ENCODE peak calls at places on chromosomes 5 and 9, in eight cellular contexts. One of them, this sample, is unnamed.

GRCh38 chr9:135123735-135124134 is 36.3 kb downstream of the OLFM1 start:
- DNase-seq in T follicular helper cell: no peak
- DNase-seq in PC-3: no peak
- DNase-seq in mucosa of descending colon: no peak
- DNase-seq in cardiac fibroblast: no peak
- DNase-seq in NCI-H1417: no peak
- DNase-seq in type B pancreatic cell: no peak
- DNase-seq in GM23248: no peak
- DNase-seq in this sample: no peak

GRCh38 chr5:145237843-145238242 is 597.3 kb downstream of the PRELID2 start:
- DNase-seq in PC-3: peak
- DNase-seq in NCI-H1417: peak
- DNase-seq in T follicular helper cell: no peak
- DNase-seq in cardiac fibroblast: peak
- DNase-seq in type B pancreatic cell: no peak
- DNase-seq in mucosa of descending colon: no peak
- DNase-seq in GM23248: peak
- DNase-seq in this sample: no peak

GRCh38 chr5:68458416-68458815 is 242.9 kb downstream of the PIK3R1 start:
- DNase-seq in PC-3: no peak
- DNase-seq in mucosa of descending colon: no peak
- DNase-seq in GM23248: no peak
- DNase-seq in type B pancreatic cell: no peak
- DNase-seq in NCI-H1417: no peak
- DNase-seq in T follicular helper cell: no peak
- DNase-seq in cardiac fibroblast: no peak
- DNase-seq in this sample: no peak

GRCh38 chr5:37696190-37697021 is 143.4 kb downstream of the GDNF start:
- DNase-seq in T follicular helper cell: no peak
- DNase-seq in NCI-H1417: no peak
- DNase-seq in cardiac fibroblast: peak
- DNase-seq in GM23248: peak
- DNase-seq in PC-3: peak
- DNase-seq in type B pancreatic cell: no peak
- DNase-seq in mucosa of descending colon: no peak
- DNase-seq in this sample: peak

GRCh38 chr5:96577909-96578308 is 84.3 kb upstream of the CAST start:
- DNase-seq in type B pancreatic cell: no peak
- DNase-seq in PC-3: no peak
- DNase-seq in NCI-H1417: no peak
- DNase-seq in cardiac fibroblast: peak
- DNase-seq in T follicular helper cell: no peak
- DNase-seq in GM23248: peak
- DNase-seq in mucosa of descending colon: no peak
- DNase-seq in this sample: no peak

GRCh38 chr5:142617416-142617815 is 68.5 kb downstream of the FGF1 start:
- DNase-seq in PC-3: no peak
- DNase-seq in type B pancreatic cell: no peak
- DNase-seq in cardiac fibroblast: no peak
- DNase-seq in T follicular helper cell: no peak
- DNase-seq in NCI-H1417: no peak
- DNase-seq in mucosa of descending colon: no peak
- DNase-seq in GM23248: no peak
- DNase-seq in this sample: no peak

GRCh38 chr5:172503925-172504730 is 49.8 kb upstream of the SH3PXD2B start:
- DNase-seq in GM23248: no peak
- DNase-seq in T follicular helper cell: no peak
- DNase-seq in type B pancreatic cell: peak
- DNase-seq in mucosa of descending colon: peak
- DNase-seq in NCI-H1417: no peak
- DNase-seq in cardiac fibroblast: no peak
- DNase-seq in PC-3: no peak
- DNase-seq in this sample: peak

GRCh38 chr9:29850664-29851063 is 2277.4 kb upstream of the C9orf72 start:
- DNase-seq in cardiac fibroblast: no peak
- DNase-seq in type B pancreatic cell: no peak
- DNase-seq in T follicular helper cell: no peak
- DNase-seq in GM23248: no peak
- DNase-seq in NCI-H1417: no peak
- DNase-seq in mucosa of descending colon: no peak
- DNase-seq in PC-3: no peak
- DNase-seq in this sample: no peak

This sample was measured in AG20443.